ENCODE peak calls at places on chromosomes 13 and 19, in five cellular contexts. T is brain microvascular endothelial cell, Y is gastrocnemius medialis, Z is choroid plexus epithelial cell, W is endodermal cell. K is an unnamed sample.

GRCh38 chr19:10211691-10212090 is 16.9 kb upstream of the DNMT1 start:
- DNase-seq in T (no peak), Y (no peak), Z (no peak), W (no peak), K (no peak)

GRCh38 chr19:51111606-51112005 is 3.4 kb upstream of the CTU1 start:
- DNase-seq in T (no peak), Y (no peak), Z (no peak), W (peak), K (no peak)

GRCh38 chr13:50340566-50341287 is 325.5 kb downstream of the KCNRG start:
- DNase-seq in T (no peak), Y (no peak), Z (no peak), W (no peak), K (no peak)

GRCh38 chr19:16383584-16384161 is 59.0 kb downstream of the KLF2 start:
- DNase-seq in T (no peak), Y (no peak), Z (no peak), W (no peak), K (no peak)

GRCh38 chr19:32041681-32042292 is 303.6 kb upstream of the ZNF507 start:
- DNase-seq in T (peak), Y (no peak), Z (peak), W (peak), K (no peak)

GRCh38 chr19:18899624-18900560 is 3.9 kb upstream of the CERS1 start:
- DNase-seq in T (no peak), Y (no peak), Z (no peak), W (no peak), K (no peak)

GRCh38 chr13:21657538-21657937 is 13.3 kb upstream of the FGF9 start:
- DNase-seq in T (peak), Y (no peak), Z (peak), W (no peak), K (peak)

GRCh38 chr19:30696514-30696913 is 324.3 kb downstream of the ZNF536 start:
- DNase-seq in T (no peak), Y (no peak), Z (peak), W (peak), K (no peak)

GRCh38 chr13:28097503-28097902 is 2.9 kb downstream of the FLT3 start:
- DNase-seq in T (no peak), Y (no peak), Z (no peak), W (no peak), K (no peak)

GRCh38 chr19:34676697-34677385 is at the start of gene SCGB2B2:
- DNase-seq in T (no peak), Y (no peak), Z (no peak), W (no peak), K (no peak)

GRCh38 chr13:45021250-45021649 is 31.9 kb downstream of the GPALPP1 start:
- DNase-seq in T (no peak), Y (no peak), Z (no peak), W (no peak), K (no peak)

GRCh38 chr19:861756-862528 is 2.5 kb downstream of the CFD start:
- DNase-seq in T (no peak), Y (no peak), Z (peak), W (peak), K (no peak)

GRCh38 chr19:658916-659839 is 3.8 kb downstream of the RNF126 start:
- DNase-seq in T (peak), Y (no peak), Z (no peak), W (no peak), K (no peak)

GRCh38 chr19:45153339-45154063 is 7.3 kb downstream of the NKPD1 start:
- DNase-seq in T (no peak), Y (no peak), Z (peak), W (peak), K (no peak)

GRCh38 chr19:2343289-2343982 is 15.0 kb downstream of the SPPL2B start:
- DNase-seq in T (no peak), Y (no peak), Z (no peak), W (no peak), K (no peak)

GRCh38 chr19:23554548-23554947 is 132.5 kb downstream of the ZNF675 start:
- DNase-seq in T (no peak), Y (no peak), Z (no peak), W (no peak), K (peak)

GRCh38 chr19:17240062-17240854 is 5.5 kb downstream of the NR2F6 start:
- DNase-seq in T (no peak), Y (no peak), Z (no peak), W (peak), K (no peak)

GRCh38 chr19:3184847-3185481 is 766 bp upstream of the NCLN start:
- DNase-seq in T (peak), Y (peak), Z (peak), W (no peak), K (no peak)

GRCh38 chr19:21750586-21751128 is 16.7 kb downstream of the ZNF100 start:
- DNase-seq in T (no peak), Y (no peak), Z (no peak), W (no peak), K (no peak)

GRCh38 chr19:1851581-1852293 is 3.5 kb upstream of the REXO1 start:
- DNase-seq in T (no peak), Y (no peak), Z (no peak), W (no peak), K (no peak)

GRCh38 chr19:29510701-29511265 is 15.0 kb upstream of the VSTM2B start:
- DNase-seq in T (no peak), Y (no peak), Z (no peak), W (peak), K (no peak)

GRCh38 chr19:32673573-32673972 is 1.4 kb downstream of the ANKRD27 start:
- DNase-seq in T (no peak), Y (no peak), Z (no peak), W (no peak), K (no peak)

GRCh38 chr13:22690756-22691155 is 490.0 kb upstream of the SGCG start:
- DNase-seq in T (no peak), Y (no peak), Z (no peak), W (no peak), K (no peak)

GRCh38 chr13:95641291-95641811 is 3.2 kb downstream of the DZIP1 start:
- DNase-seq in T (no peak), Y (no peak), Z (no peak), W (peak), K (no peak)

GRCh38 chr13:107641574-107641973 is 573.8 kb downstream of the LIG4 start:
- DNase-seq in T (no peak), Y (no peak), Z (no peak), W (no peak), K (no peak)
- TF ChIP-seq CTCF in T (no peak), Y (no peak), Z (no peak), W (no peak), K (no peak)

GRCh38 chr13:102191951-102192461 is 209.8 kb downstream of the FGF14 start:
- DNase-seq in T (peak), Y (no peak), Z (peak), W (no peak), K (no peak)

GRCh38 chr13:102195566-102196462 is 206.0 kb downstream of the FGF14 start:
- DNase-seq in T (no peak), Y (no peak), Z (peak), W (no peak), K (no peak)

GRCh38 chr13:102198418-102199322 is 203.2 kb downstream of the FGF14 start:
- DNase-seq in T (no peak), Y (no peak), Z (peak), W (no peak), K (no peak)

GRCh38 chr13:102197193-102197592 is 204.7 kb downstream of the FGF14 start:
- DNase-seq in T (no peak), Y (no peak), Z (peak), W (peak), K (no peak)
- TF ChIP-seq CTCF in T (peak), Y (no peak), Z (peak), W (peak), K (no peak)

GRCh38 chr13:31174018-31174417 is 12.3 kb upstream of the HSPH1 start:
- DNase-seq in T (peak), Y (no peak), Z (peak), W (no peak), K (peak)
- TF ChIP-seq CTCF in T (peak), Y (no peak), Z (peak), W (peak), K (no peak)

GRCh38 chr13:36848228-36848982 is 29.4 kb downstream of the RFXAP start:
- DNase-seq in T (peak), Y (no peak), Z (peak), W (peak), K (no peak)

GRCh38 chr13:36847541-36848045 is 28.6 kb downstream of the RFXAP start:
- DNase-seq in T (no peak), Y (no peak), Z (no peak), W (no peak), K (no peak)

GRCh38 chr13:36850790-36851438 is 31.9 kb downstream of the RFXAP start:
- DNase-seq in T (no peak), Y (no peak), Z (peak), W (peak), K (no peak)
- TF ChIP-seq CTCF in T (peak), Y (no peak), Z (peak), W (peak), K (peak)

DNA sequence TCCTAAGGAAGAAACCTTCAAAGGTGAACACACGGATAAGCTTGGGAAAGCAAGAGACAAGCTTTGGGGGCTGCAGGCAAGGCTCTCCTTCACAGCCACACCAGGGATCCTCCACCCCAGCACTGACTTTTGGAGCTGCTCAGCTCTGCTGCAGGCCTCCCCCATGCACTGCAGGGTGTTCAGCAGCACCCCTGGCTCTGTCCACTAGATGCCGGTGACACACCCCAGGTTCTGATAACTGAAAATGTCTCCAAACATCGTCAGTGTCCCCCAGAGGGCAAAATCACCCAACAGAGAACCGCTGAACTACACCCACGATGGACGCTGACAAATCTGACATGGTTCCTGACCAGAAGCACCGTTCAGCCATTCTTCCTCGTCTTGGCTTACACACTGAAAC is 90.5 kb downstream of the STK24 start:
- DNase-seq in T (no peak), Y (no peak), Z (no peak), W (peak), K (no peak)
- TF ChIP-seq CTCF in T (peak), Y (no peak), Z (no peak), W (no peak), K (peak)

GRCh38 chr13:46731535-46731934 is 65.4 kb downstream of the ESD start:
- DNase-seq in T (no peak), Y (no peak), Z (no peak), W (no peak), K (no peak)

GRCh38 chr13:46726347-46726746 is 70.6 kb downstream of the ESD start:
- DNase-seq in T (no peak), Y (no peak), Z (no peak), W (no peak), K (no peak)

GRCh38 chr13:46728777-46729176 is 68.2 kb downstream of the ESD start:
- DNase-seq in T (no peak), Y (no peak), Z (peak), W (peak), K (no peak)
- TF ChIP-seq CTCF in T (peak), Y (no peak), Z (peak), W (peak), K (peak)

DNA sequence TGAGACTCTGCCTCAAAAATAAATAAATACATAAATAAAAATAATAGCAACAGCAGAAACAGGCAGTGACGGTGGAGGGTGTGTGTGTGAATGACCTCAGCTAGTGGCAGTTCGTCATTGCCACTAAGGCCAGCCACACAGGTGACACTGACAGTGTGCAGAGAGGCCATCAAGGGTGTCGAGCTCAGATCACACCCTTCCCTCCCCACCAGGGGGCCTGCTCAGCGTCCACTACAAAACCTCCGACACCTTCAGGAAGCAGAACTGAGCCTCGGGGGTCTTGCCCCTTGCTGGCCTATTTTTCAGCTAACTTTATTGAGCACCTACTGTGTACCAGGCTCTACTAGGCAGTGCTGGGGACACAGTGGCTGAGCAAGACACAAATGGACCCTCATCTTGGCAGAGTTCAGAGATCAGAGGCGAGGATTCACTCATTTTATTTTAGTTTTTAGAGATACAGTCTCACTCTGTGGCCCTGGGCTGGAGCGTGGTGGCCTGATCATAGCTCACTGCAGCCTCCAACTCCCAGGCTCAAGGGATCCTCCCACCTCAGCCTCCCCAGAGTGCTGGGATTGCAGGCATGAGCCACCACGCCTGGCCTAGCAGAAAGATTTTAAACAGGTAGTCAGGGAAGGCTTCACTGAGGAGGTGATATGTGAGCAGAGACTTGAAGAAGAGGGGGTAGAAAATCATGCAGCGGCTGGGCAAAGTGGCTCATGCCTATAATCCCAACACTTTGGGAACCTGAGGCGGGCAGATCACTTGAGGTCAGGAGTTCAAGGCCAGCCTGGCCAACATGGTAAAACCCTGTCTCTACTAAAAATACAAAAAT is 30.3 kb upstream of the SEMA6B start:
- DNase-seq in T (no peak), Y (no peak), Z (no peak), W (peak), K (no peak)
- TF ChIP-seq CTCF in T (peak), Y (no peak), Z (peak), W (peak), K (peak)